ENCODE peak calls at places on chromosomes 16 and 17, in six cellular contexts. A, Q, C, K, E and I are unnamed samples.

GRCh38 chr17:77995146-77995852 is 36.8 kb downstream of the TNRC6C start:
- DNase-seq in C (no peak), E (no peak), K (peak; percentile 6), Q (peak; percentile 59), A (no peak), I (peak; percentile 49)

GRCh38 chr17:9472541-9472940 is 103.1 kb downstream of the STX8 start:
- DNase-seq in Q (peak; percentile 31), K (peak; percentile 25), E (no peak), C (no peak), A (no peak), I (no peak)

GRCh38 chr16:35906440-35906839 is 2447.0 kb downstream of the TP53TG3F start:
- DNase-seq in E (no peak), Q (no peak), C (no peak), K (no peak), A (no peak), I (no peak)

GRCh38 chr17:1179635-1180433 is at the start of gene ABR:
- DNase-seq in C (no peak), K (peak; percentile 68), Q (peak; percentile 68), E (no peak), A (no peak), I (peak; percentile 61)

GRCh38 chr16:25235991-25236390 is 19.2 kb downstream of the AQP8 start:
- DNase-seq in A (no peak), K (peak; percentile 4), Q (no peak), E (no peak), C (no peak), I (no peak)

GRCh38 chr17:81381632-81382577 is 13.4 kb upstream of the BAHCC1 start:
- DNase-seq in K (no peak), A (no peak), E (no peak), Q (peak; percentile 19), C (no peak), I (no peak)

GRCh38 chr16:84905965-84906460 is 86.2 kb downstream of the CRISPLD2 start:
- DNase-seq in Q (no peak), C (no peak), E (no peak), K (no peak), A (no peak), I (no peak)

GRCh38 chr16:84569382-84569987 is 48.4 kb downstream of the COTL1 start:
- DNase-seq in C (no peak), Q (no peak), A (no peak), K (no peak), E (no peak), I (no peak)

GRCh38 chr16:65500919-65501318 is 379.1 kb upstream of the CDH11 start:
- DNase-seq in C (no peak), A (no peak), E (no peak), K (peak; percentile 18), Q (no peak), I (no peak)

GRCh38 chr17:69870751-69871199 is 204.2 kb upstream of the KCNJ16 start:
- DNase-seq in E (no peak), C (no peak), A (peak; percentile 56), K (peak; percentile 78), Q (no peak), I (no peak)

GRCh38 chr16:20969386-20969785 is 68.8 kb downstream of the LYRM1 start:
- DNase-seq in A (no peak), C (no peak), E (no peak), K (no peak), Q (no peak), I (no peak)

GRCh38 chr17:76104896-76105231 is 1.3 kb upstream of the EXOC7 start:
- DNase-seq in E (no peak), C (no peak), Q (no peak), K (no peak), A (no peak), I (no peak)

GRCh38 chr16:85391769-85392583 is 221.1 kb upstream of the GSE1 start:
- DNase-seq in A (no peak), Q (peak; percentile 11), C (no peak), E (no peak), K (peak; percentile 49), I (peak; percentile 31)

GRCh38 chr16:85042606-85043005 is 15.0 kb downstream of the KIAA0513 start:
- DNase-seq in Q (no peak), E (no peak), K (no peak), C (no peak), A (no peak), I (no peak)

GRCh38 chr17:44083250-44083849 is 12.8 kb downstream of the G6PC3 start:
- DNase-seq in Q (no peak), E (no peak), C (no peak), A (no peak), K (no peak), I (no peak)